ENCODE peak calls at places on chromosomes 1 and 21, in nine cellular contexts. J is stromal cell of bone marrow; A is activated CD4-positive, alpha-beta T cell treated with anti-CD3 and anti-CD28 coated beads, Interleukin-2, amount 10 ng/mL, durations not matched to agents 7 days and 5 days; I is nephron progenitor cell; X is DMS153; W is aorta; E is effector CD8-positive, alpha-beta T cell; Y is head of caudate nucleus; T is ELR. G is an unnamed sample.

GRCh38 chr1:219317762-219318353 is 144.2 kb downstream of the LYPLAL1 start:
- DNase-seq in J (no peak), A (no peak), I (peak; percentile 6), X (no peak), W (no peak), E (no peak), Y (no peak), T (peak; percentile 30), G (no peak)

GRCh38 chr1:86888327-86888726 is 25.6 kb downstream of the SELENOF start:
- DNase-seq in J (no peak), A (no peak), I (no peak), X (no peak), W (no peak), E (no peak), Y (no peak), T (no peak), G (no peak)

GRCh38 chr1:87787551-87787950 is 458.9 kb downstream of the LMO4 start:
- DNase-seq in J (no peak), A (no peak), I (no peak), X (no peak), W (no peak), E (no peak), Y (no peak), T (peak; percentile 39), G (no peak)

GRCh38 chr1:31507221-31507620 is 69.1 kb upstream of the TINAGL1 start:
- DNase-seq in J (no peak), A (no peak), I (no peak), X (no peak), W (no peak), E (no peak), Y (no peak), T (no peak), G (peak; percentile 36)

GRCh38 chr1:94580367-94581115 is 39.0 kb upstream of the F3 start:
- DNase-seq in J (no peak), A (no peak), I (no peak), X (no peak), W (no peak), E (no peak), Y (no peak), T (peak; percentile 52), G (no peak)

GRCh38 chr1:14466006-14466405 is 132.5 kb upstream of the KAZN start:
- DNase-seq in J (no peak), A (no peak), I (no peak), X (peak; percentile 8), W (no peak), E (no peak), Y (no peak), T (no peak), G (no peak)

GRCh38 chr1:228307218-228308023 is 99.2 kb downstream of the TRIM11 start:
- DNase-seq in J (no peak), A (no peak), I (no peak), X (no peak), W (peak; percentile 35), E (no peak), Y (no peak), T (no peak), G (no peak)

GRCh38 chr1:21622466-21623315 is 46.5 kb downstream of the RAP1GAP start:
- DNase-seq in J (no peak), A (peak; percentile 44), I (peak; percentile 82), X (no peak), W (no peak), E (peak; percentile 4), Y (no peak), T (no peak), G (peak; percentile 43)

GRCh38 chr1:50700226-50701020 is 259.6 kb downstream of the FAF1 start:
- DNase-seq in J (no peak), A (no peak), I (no peak), X (no peak), W (no peak), E (no peak), Y (no peak), T (no peak), G (no peak)

GRCh38 chr1:16042096-16042495 is 1.5 kb upstream of the CLCNKB start:
- DNase-seq in J (no peak), A (no peak), I (no peak), X (no peak), W (no peak), E (no peak), Y (no peak), T (no peak), G (no peak)

GRCh38 chr1:151056574-151056973 is 2.8 kb downstream of the CDC42SE1 start:
- DNase-seq in J (no peak), A (no peak), I (no peak), X (no peak), W (no peak), E (no peak), Y (no peak), T (no peak), G (no peak)

GRCh38 chr1:237303929-237304328 is 261.9 kb downstream of the RYR2 start:
- DNase-seq in J (no peak), A (no peak), I (no peak), X (no peak), W (no peak), E (no peak), Y (peak; percentile 13), T (no peak), G (no peak)

GRCh38 chr1:165631403-165632151 is 543 bp downstream of the MGST3 start:
- DNase-seq in J (peak; percentile 81), A (peak; percentile 29), I (peak; percentile 59), X (no peak), W (peak; percentile 72), E (no peak), Y (peak; percentile 61), T (peak; percentile 94), G (peak; percentile 76)

GRCh38 chr1:65048325-65048724 is 82.0 kb upstream of the JAK1 start:
- DNase-seq in J (no peak), A (no peak), I (no peak), X (no peak), W (no peak), E (no peak), Y (no peak), T (no peak), G (no peak)

GRCh38 chr1:201710632-201711031 is 118.3 kb upstream of the IPO9 start:
- DNase-seq in J (no peak), A (no peak), I (no peak), X (no peak), W (no peak), E (no peak), Y (no peak), T (peak; percentile 42), G (no peak)

GRCh38 chr21:37658121-37658993 is 257.9 kb downstream of the KCNJ6 start:
- DNase-seq in J (no peak), A (no peak), I (no peak), X (no peak), W (no peak), E (no peak), Y (no peak), T (no peak), G (no peak)

GRCh38 chr1:6180215-6180577 is at the start of gene CHD5:
- DNase-seq in J (no peak), A (no peak), I (peak; percentile 56), X (no peak), W (no peak), E (peak; percentile 4), Y (no peak), T (no peak), G (no peak)

GRCh38 chr21:31182231-31183129 is 144.2 kb upstream of the KRTAP19-8 start:
- DNase-seq in J (no peak), A (peak; percentile 55), I (no peak), X (no peak), W (no peak), E (peak; percentile 29), Y (peak; percentile 28), T (no peak), G (peak; percentile 49)

GRCh38 chr1:76291737-76292136 is 217.2 kb downstream of the ST6GALNAC3 start:
- DNase-seq in J (no peak), A (no peak), I (no peak), X (no peak), W (no peak), E (no peak), Y (no peak), T (no peak), G (no peak)

GRCh38 chr1:16631248-16632043 is 18.1 kb upstream of the NBPF1 start:
- DNase-seq in J (no peak), A (peak; percentile 17), I (peak; percentile 10), X (no peak), W (peak; percentile 58), E (no peak), Y (peak; percentile 7), T (no peak), G (peak; percentile 42)

GRCh38 chr1:25737151-25737550 is 62.8 kb upstream of the SELENON start:
- DNase-seq in J (no peak), A (no peak), I (peak; percentile 53), X (no peak), W (peak; percentile 56), E (no peak), Y (no peak), T (no peak), G (no peak)

GRCh38 chr1:106134561-106134960 is 921.9 kb upstream of the PRMT6 start:
- DNase-seq in J (no peak), A (no peak), I (no peak), X (no peak), W (no peak), E (no peak), Y (no peak), T (no peak), G (no peak)

GRCh38 chr21:42868196-42868595 is 11.1 kb downstream of the WDR4 start:
- DNase-seq in J (no peak), A (no peak), I (no peak), X (no peak), W (no peak), E (no peak), Y (no peak), T (no peak), G (no peak)

GRCh38 chr21:44816761-44817505 is 929 bp downstream of the SUMO3 start:
- DNase-seq in J (no peak), A (no peak), I (no peak), X (no peak), W (no peak), E (no peak), Y (no peak), T (no peak), G (no peak)

GRCh38 chr1:15476927-15477326 is 1.0 kb downstream of the CELA2B start:
- DNase-seq in J (no peak), A (no peak), I (no peak), X (no peak), W (no peak), E (no peak), Y (no peak), T (no peak), G (no peak)

GRCh38 chr21:31647650-31648049 is 11.8 kb upstream of the SOD1 start:
- DNase-seq in J (no peak), A (no peak), I (no peak), X (no peak), W (no peak), E (no peak), Y (peak; percentile 54), T (no peak), G (no peak)

GRCh38 chr1:86419277-86419903 is 4.6 kb upstream of the CLCA2 start:
- DNase-seq in J (peak; percentile 40), A (peak; percentile 69), I (no peak), X (no peak), W (no peak), E (no peak), Y (peak; percentile 35), T (peak; percentile 57), G (peak; percentile 71)

GRCh38 chr1:202034683-202035462 is 24.5 kb downstream of the ELF3 start:
- DNase-seq in J (peak; percentile 98), A (no peak), I (peak; percentile 55), X (peak; percentile 97), W (peak; percentile 93), E (no peak), Y (no peak), T (peak; percentile 91), G (no peak)

GRCh38 chr1:89739013-89739843 is 81.6 kb upstream of the LRRC8D start:
- DNase-seq in J (no peak), A (no peak), I (no peak), X (no peak), W (no peak), E (no peak), Y (no peak), T (peak; percentile 73), G (no peak)

GRCh38 chr1:221841291-221841982 is 99.5 kb upstream of the DUSP10 start:
- DNase-seq in J (no peak), A (no peak), I (no peak), X (no peak), W (no peak), E (no peak), Y (no peak), T (peak; percentile 44), G (no peak)

G was measured in activated CD8-positive, alpha-beta memory T cell treated with anti-CD3 and anti-CD28 coated beads, Interleukin-2, amount 10 ng/mL, durations not matched to agents 7 days and 5 days.